ENCODE peak calls at places on chromosomes 2 and 18, in ten cellular contexts. P is PC-9; Y is astrocyte of the spinal cord; V is HFF-Myc; B is transverse colon; E is kidney epithelial cell; C is adipocyte; W is CD8-positive, alpha-beta memory T cell; O is Caco-2; F is aorta. L is an unnamed sample.

GRCh38 chr18:30970201-30970816 is 72.2 kb downstream of the DSC3 start:
- DNase-seq in P (no peak), Y (peak), V (peak), B (no peak), E (no peak), C (peak), W (no peak), O (peak), F (no peak), L (peak)

GRCh38 chr2:239602290-239603282 is 201.8 kb upstream of the HDAC4 start:
- DNase-seq in P (no peak), Y (no peak), V (no peak), B (no peak), E (no peak), C (no peak), W (peak), O (no peak), F (peak), L (peak)

GRCh38 chr2:42385225-42385624 is 24.2 kb upstream of the COX7A2L start:
- DNase-seq in P (peak), Y (no peak), V (no peak), B (peak), E (no peak), C (peak), W (no peak), O (peak), F (no peak), L (no peak)

GRCh38 chr18:3084206-3084605 is 71.3 kb upstream of the LPIN2 start:
- DNase-seq in P (no peak), Y (no peak), V (no peak), B (no peak), E (no peak), C (no peak), W (no peak), O (no peak), F (no peak), L (no peak)

GRCh38 chr18:62450546-62451395 is 72.1 kb upstream of the ZCCHC2 start:
- DNase-seq in P (peak), Y (peak), V (peak), B (no peak), E (peak), C (peak), W (no peak), O (no peak), F (peak), L (no peak)

GRCh38 chr2:105611328-105611627 is 133.4 kb upstream of the NCK2 start:
- DNase-seq in P (no peak), Y (no peak), V (no peak), B (no peak), E (no peak), C (no peak), W (no peak), O (no peak), F (no peak), L (no peak)

GRCh38 chr18:62436636-62437519 is 85.9 kb upstream of the ZCCHC2 start:
- DNase-seq in P (no peak), Y (peak), V (no peak), B (peak), E (no peak), C (peak), W (no peak), O (no peak), F (peak), L (no peak)

GRCh38 chr2:23381498-23381897 is 3.5 kb upstream of the KLHL29 start:
- DNase-seq in P (no peak), Y (no peak), V (no peak), B (no peak), E (no peak), C (no peak), W (no peak), O (no peak), F (no peak), L (no peak)

GRCh38 chr2:232265329-232265728 is 113.2 kb upstream of the ALPP start:
- DNase-seq in P (no peak), Y (no peak), V (no peak), B (no peak), E (no peak), C (no peak), W (no peak), O (no peak), F (no peak), L (no peak)

GRCh38 chr2:138042311-138042710 is 78.0 kb downstream of the HNMT start:
- DNase-seq in P (no peak), Y (no peak), V (no peak), B (no peak), E (no peak), C (no peak), W (no peak), O (no peak), F (no peak), L (no peak)

GRCh38 chr2:114068438-114068837 is 178.5 kb downstream of the ACTR3 start:
- DNase-seq in P (no peak), Y (no peak), V (no peak), B (no peak), E (no peak), C (no peak), W (no peak), O (peak), F (no peak), L (no peak)

GRCh38 chr2:236250286-236250685 is 13.9 kb downstream of the ASB18 start:
- DNase-seq in P (peak), Y (no peak), V (no peak), B (no peak), E (no peak), C (no peak), W (no peak), O (no peak), F (no peak), L (no peak)

GRCh38 chr18:8982416-8983183 is 119.9 kb upstream of the NDUFV2 start:
- DNase-seq in P (peak), Y (peak), V (peak), B (peak), E (peak), C (peak), W (no peak), O (peak), F (no peak), L (peak)

GRCh38 chr2:203751886-203752285 is 45.4 kb downstream of the CD28 start:
- DNase-seq in P (no peak), Y (peak), V (no peak), B (no peak), E (no peak), C (peak), W (no peak), O (no peak), F (no peak), L (no peak)
- H3K4me3 ChIP-seq in P (no peak), Y (no peak), V (no peak), B (no peak), E (no peak), C (no peak), W (no peak), O (no peak), F (no peak), L (no peak)

GRCh38 chr2:230124235-230124634 is 55.5 kb upstream of the SLC16A14 start:
- DNase-seq in P (no peak), Y (no peak), V (no peak), B (no peak), E (no peak), C (no peak), W (no peak), O (no peak), F (no peak), L (no peak)
- H3K4me3 ChIP-seq in P (no peak), Y (no peak), V (no peak), B (no peak), E (no peak), C (no peak), W (no peak), O (no peak), F (no peak), L (no peak)

GRCh38 chr2:16099326-16099725 is 159.0 kb downstream of the MYCN start:
- DNase-seq in P (no peak), Y (no peak), V (no peak), B (no peak), E (no peak), C (no peak), W (no peak), O (no peak), F (no peak), L (no peak)
- H3K4me3 ChIP-seq in P (no peak), Y (no peak), V (no peak), B (no peak), E (no peak), C (no peak), W (no peak), O (no peak), F (no peak), L (no peak)

GRCh38 chr2:217920879-217921603 is 81.8 kb downstream of the TNS1 start:
- DNase-seq in P (no peak), Y (no peak), V (no peak), B (no peak), E (no peak), C (no peak), W (no peak), O (no peak), F (peak), L (no peak)

GRCh38 chr2:217923007-217923686 is 79.6 kb downstream of the TNS1 start:
- DNase-seq in P (no peak), Y (no peak), V (no peak), B (no peak), E (no peak), C (no peak), W (no peak), O (no peak), F (no peak), L (no peak)

GRCh38 chr2:217919781-217920351 is 82.9 kb downstream of the TNS1 start:
- DNase-seq in P (no peak), Y (peak), V (peak), B (no peak), E (peak), C (peak), W (no peak), O (no peak), F (peak), L (no peak)

GRCh38 chr2:217924346-217924901 is 78.4 kb downstream of the TNS1 start:
- DNase-seq in P (no peak), Y (no peak), V (no peak), B (no peak), E (no peak), C (no peak), W (no peak), O (no peak), F (no peak), L (no peak)

GRCh38 chr2:217922101-217923006 is 80.4 kb downstream of the TNS1 start:
- DNase-seq in P (no peak), Y (no peak), V (no peak), B (no peak), E (no peak), C (peak), W (no peak), O (peak), F (peak), L (no peak)
- H3K4me3 ChIP-seq in P (no peak), Y (no peak), V (no peak), B (no peak), E (no peak), C (no peak), W (no peak), O (no peak), F (no peak), L (no peak)

DNA sequence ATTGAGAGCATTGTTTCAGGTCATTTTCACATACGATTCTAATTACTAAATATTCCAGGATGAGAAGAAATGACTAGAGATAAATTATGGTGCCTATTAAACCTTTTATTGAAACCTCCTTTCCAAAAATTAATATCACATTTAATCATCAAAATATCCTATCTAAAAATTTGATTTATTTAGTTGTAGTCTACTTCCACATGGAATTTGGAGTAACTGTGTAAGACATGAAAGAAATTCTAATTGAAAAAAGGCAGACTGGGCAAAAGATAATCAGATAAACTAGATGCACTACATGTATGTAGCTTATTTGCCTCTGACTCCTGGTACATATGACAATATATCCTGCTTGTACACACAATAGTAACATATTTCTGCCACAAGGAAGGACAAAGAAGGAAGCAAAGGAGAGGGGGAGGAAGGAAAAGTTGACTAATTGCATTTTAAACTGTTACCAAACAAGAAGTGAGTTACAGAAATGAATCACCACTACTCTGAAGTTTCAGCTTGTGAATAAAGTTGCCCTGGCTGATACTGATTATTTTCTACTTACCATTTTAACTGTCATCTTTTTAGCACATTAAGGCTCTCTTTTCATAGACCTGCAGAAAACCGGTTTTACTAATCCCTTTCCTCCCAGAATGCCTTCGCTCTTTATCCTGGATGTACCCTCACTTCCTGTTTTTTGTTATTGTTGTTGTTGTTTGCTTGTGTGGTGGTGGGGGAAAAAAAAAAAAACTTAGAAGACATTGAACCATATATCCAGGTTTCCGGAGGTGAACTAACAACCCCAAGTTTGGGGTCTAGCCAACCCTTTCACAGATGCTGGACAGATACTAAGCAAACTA is 28.4 kb downstream of the NRXN1 start:
- DNase-seq in P (no peak), Y (no peak), V (no peak), B (no peak), E (peak), C (peak), W (no peak), O (no peak), F (no peak), L (no peak)
- H3K4me3 ChIP-seq in P (no peak), Y (no peak), V (no peak), B (no peak), E (no peak), C (no peak), W (no peak), O (no peak), F (no peak), L (no peak)

DNA sequence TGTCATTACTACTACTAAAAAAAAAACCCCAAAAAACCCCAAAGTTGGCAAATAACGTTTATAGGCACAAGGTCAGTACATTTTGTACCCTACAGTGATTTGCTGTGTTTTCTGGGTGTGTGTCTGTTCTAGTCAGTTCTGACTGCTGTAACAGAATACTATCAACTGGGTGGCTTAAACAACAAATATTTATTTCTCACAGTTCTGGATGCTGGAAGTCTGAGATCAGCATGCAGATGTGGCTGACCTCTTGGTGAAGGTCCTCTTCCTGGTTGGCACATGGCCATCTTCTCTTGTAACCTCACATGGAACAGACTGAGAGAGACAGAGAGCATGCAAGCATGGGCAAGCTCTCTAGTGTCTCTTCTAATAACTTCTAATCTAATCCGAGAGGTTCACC is 103.1 kb downstream of the CERS6 start:
- DNase-seq in P (no peak), Y (no peak), V (no peak), B (no peak), E (no peak), C (no peak), W (no peak), O (no peak), F (no peak), L (no peak)
- H3K4me3 ChIP-seq in P (no peak), Y (no peak), V (no peak), B (no peak), E (no peak), C (no peak), W (no peak), O (no peak), F (no peak), L (no peak)

DNA sequence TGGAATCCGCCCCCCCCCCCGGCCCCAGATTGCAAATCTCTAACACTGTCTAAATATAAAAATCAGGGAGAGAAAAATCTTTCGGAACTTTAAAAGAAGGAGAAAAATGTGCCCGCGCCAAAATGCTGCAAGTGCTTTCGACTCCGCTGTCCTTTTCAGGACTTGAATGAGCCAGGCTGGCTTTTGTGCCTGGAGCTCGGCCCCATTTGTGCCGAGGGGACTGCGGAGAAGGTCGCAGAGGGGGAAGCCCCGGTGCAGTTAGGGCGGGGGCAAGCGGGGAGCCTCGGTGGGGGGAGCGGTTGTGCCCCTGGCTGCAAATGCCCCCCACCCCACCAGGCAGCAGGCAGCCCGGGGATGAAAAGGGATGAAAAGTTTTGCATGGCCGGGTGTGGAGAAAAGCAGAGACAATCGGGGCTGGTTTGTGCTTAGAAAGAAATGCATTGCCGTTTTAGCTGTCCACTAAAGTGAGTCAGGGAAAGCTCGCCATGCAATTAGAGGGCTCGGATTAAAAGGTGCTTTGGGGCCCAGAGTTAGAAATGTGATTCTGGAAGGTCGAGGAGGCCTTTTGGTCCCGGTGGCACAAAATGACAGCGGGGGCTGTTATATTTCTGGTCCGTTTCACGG is 1.6 kb downstream of the INHBB start:
- DNase-seq in P (no peak), Y (peak), V (no peak), B (no peak), E (no peak), C (peak), W (no peak), O (no peak), F (no peak), L (no peak)
- H3K4me3 ChIP-seq in P (peak), Y (no peak), V (no peak), B (no peak), E (no peak), C (peak), W (no peak), O (peak), F (no peak), L (no peak)